ENCODE peak calls at places on chromosomes 3 and 15, in eight cellular contexts. H, X, Z, W, O, P, T and I are unnamed samples.

GRCh38 chr3:48543271-48543866 is 13.2 kb downstream of the PFKFB4 start:
- DNase-seq in W (no peak), P (no peak), T (no peak), X (no peak), H (no peak), O (no peak), Z (no peak), I (peak)

GRCh38 chr15:97991972-97992541 is 31.6 kb downstream of the ARRDC4 start:
- DNase-seq in T (no peak), Z (no peak), H (no peak), O (no peak), X (no peak), P (no peak), W (no peak), I (no peak)

GRCh38 chr3:60013241-60013640 is 963.4 kb upstream of the CFAP20DC start:
- DNase-seq in X (no peak), P (peak), H (no peak), T (no peak), W (no peak), O (no peak), Z (no peak), I (no peak)

GRCh38 chr3:194282436-194283122 is 68.5 kb downstream of the CPN2 start:
- DNase-seq in X (no peak), P (no peak), Z (no peak), O (peak), T (no peak), H (no peak), W (no peak), I (no peak)

GRCh38 chr3:150426292-150426691 is 18.2 kb downstream of the TSC22D2 start:
- DNase-seq in O (no peak), X (no peak), W (no peak), Z (no peak), H (no peak), P (no peak), T (no peak), I (no peak)

GRCh38 chr15:58229297-58229768 is 91.2 kb downstream of the AQP9 start:
- DNase-seq in W (peak), H (no peak), T (peak), Z (no peak), O (no peak), P (peak), X (no peak), I (no peak)

GRCh38 chr3:173663664-173664063 is 266.1 kb downstream of the NLGN1 start:
- DNase-seq in H (no peak), X (no peak), W (no peak), P (peak), O (no peak), Z (no peak), T (no peak), I (no peak)

GRCh38 chr3:98779936-98780335 is 16.8 kb downstream of the ST3GAL6 start:
- DNase-seq in Z (no peak), O (no peak), H (no peak), T (no peak), W (no peak), P (peak), X (no peak), I (no peak)

GRCh38 chr3:152258448-152259302 is 10.1 kb upstream of the MBNL1 start:
- DNase-seq in W (no peak), P (peak), X (peak), Z (peak), O (no peak), T (no peak), H (no peak), I (no peak)

GRCh38 chr15:66484539-66485112 is 12.9 kb downstream of the SNAPC5 start:
- DNase-seq in T (no peak), H (no peak), O (no peak), X (no peak), P (no peak), Z (no peak), W (no peak), I (no peak)

GRCh38 chr3:22377421-22377820 is 626.4 kb upstream of the ZNF385D start:
- DNase-seq in O (no peak), W (no peak), Z (no peak), T (no peak), H (no peak), X (no peak), P (peak), I (no peak)

GRCh38 chr3:4587061-4587837 is 94.1 kb downstream of the ITPR1 start:
- DNase-seq in Z (no peak), W (no peak), P (no peak), H (no peak), X (no peak), O (no peak), T (no peak), I (no peak)

GRCh38 chr15:67397139-67397538 is 123.8 kb upstream of the C15orf61 start:
- DNase-seq in X (no peak), T (no peak), Z (no peak), W (no peak), O (no peak), P (no peak), H (no peak), I (no peak)

GRCh38 chr15:43515731-43516130 is 1.7 kb upstream of the MAP1A start:
- DNase-seq in Z (no peak), X (no peak), O (no peak), T (no peak), W (no peak), P (no peak), H (no peak), I (no peak)

GRCh38 chr15:75554717-75555116 is 24.4 kb downstream of the PTPN9 start:
- DNase-seq in X (no peak), H (no peak), W (no peak), Z (no peak), O (no peak), P (peak), T (no peak), I (no peak)

GRCh38 chr3:66302288-66302687 is 81.5 kb downstream of the SLC25A26 start:
- DNase-seq in P (no peak), H (no peak), W (no peak), X (no peak), Z (no peak), O (no peak), T (no peak), I (no peak)

GRCh38 chr15:36050899-36051298 is 504.9 kb upstream of the DPH6 start:
- DNase-seq in H (no peak), Z (no peak), W (peak), T (peak), P (no peak), O (no peak), X (no peak), I (no peak)

GRCh38 chr3:117589454-117589853 is 879.9 kb downstream of the TUSC7 start:
- DNase-seq in W (peak), H (peak), O (no peak), Z (no peak), P (peak), X (no peak), T (no peak), I (no peak)

GRCh38 chr3:101896103-101896757 is 46.9 kb downstream of the NFKBIZ start:
- DNase-seq in P (no peak), Z (no peak), O (no peak), X (no peak), T (no peak), W (no peak), H (no peak), I (no peak)

GRCh38 chr15:57697588-57697987 is 8.9 kb upstream of the POLR2M start:
- DNase-seq in X (no peak), Z (no peak), P (peak), H (no peak), W (no peak), T (no peak), O (no peak), I (no peak)

GRCh38 chr3:191721390-191721801 is 260.4 kb downstream of the PYDC2 start:
- DNase-seq in O (no peak), Z (no peak), P (peak), W (no peak), T (no peak), H (no peak), X (no peak), I (no peak)

GRCh38 chr3:29026959-29027358 is 253.9 kb upstream of the RBMS3 start:
- DNase-seq in Z (no peak), H (no peak), X (no peak), W (no peak), P (peak), O (no peak), T (no peak), I (no peak)

GRCh38 chr3:161221881-161222600 is 930 bp downstream of the NMD3 start:
- DNase-seq in W (no peak), P (peak), O (no peak), T (no peak), Z (no peak), X (no peak), H (peak), I (no peak)

GRCh38 chr3:37262816-37263393 is 88.5 kb upstream of the LRRFIP2 start:
- DNase-seq in T (no peak), O (no peak), Z (no peak), H (no peak), P (peak), X (no peak), W (no peak), I (no peak)

GRCh38 chr15:66595937-66596545 is 30.2 kb upstream of the LCTL start:
- DNase-seq in X (no peak), W (no peak), Z (no peak), H (peak), T (no peak), O (no peak), P (peak), I (no peak)

GRCh38 chr15:82641129-82641798 is 5.9 kb downstream of the CPEB1 start:
- DNase-seq in T (no peak), H (peak), W (no peak), X (no peak), P (no peak), Z (no peak), O (no peak), I (no peak)

GRCh38 chr15:67508367-67508766 is 12.6 kb upstream of the C15orf61 start:
- DNase-seq in H (no peak), O (no peak), W (no peak), P (no peak), Z (no peak), T (no peak), X (no peak), I (no peak)

GRCh38 chr15:85457392-85457968 is 77.1 kb downstream of the AKAP13 start:
- DNase-seq in T (no peak), X (no peak), Z (no peak), O (no peak), P (no peak), H (no peak), W (no peak), I (no peak)

GRCh38 chr3:13018039-13018431 is 55.2 kb downstream of the IQSEC1 start:
- DNase-seq in Z (no peak), P (no peak), H (no peak), T (peak), W (peak), O (peak), X (no peak), I (no peak)

GRCh38 chr3:51384145-51384729 is 854 bp upstream of the MANF start:
- DNase-seq in X (peak), Z (no peak), H (no peak), W (no peak), T (peak), P (peak), O (no peak), I (no peak)

GRCh38 chr3:126846316-126846715 is 136.6 kb upstream of the PLXNA1 start:
- DNase-seq in T (no peak), Z (no peak), O (no peak), X (no peak), W (no peak), H (no peak), P (peak), I (no peak)

GRCh38 chr15:63339006-63339766 is 42.5 kb downstream of the CA12 start:
- DNase-seq in T (no peak), O (no peak), W (no peak), P (peak), X (no peak), Z (no peak), H (no peak), I (no peak)

GRCh38 chr15:78407889-78408640 is 30.0 kb upstream of the IREB2 start:
- DNase-seq in W (no peak), P (no peak), H (no peak), O (no peak), X (no peak), Z (no peak), T (no peak), I (no peak)

GRCh38 chr15:39743611-39744010 is 39.0 kb downstream of the FSIP1 start:
- DNase-seq in P (peak), O (no peak), X (no peak), W (no peak), T (no peak), Z (no peak), H (no peak), I (no peak)

GRCh38 chr3:78004578-78004977 is 964.7 kb downstream of the ROBO2 start:
- DNase-seq in X (no peak), P (no peak), O (no peak), T (no peak), Z (no peak), H (no peak), W (no peak), I (no peak)

GRCh38 chr15:88193415-88193814 is 63.1 kb downstream of the NTRK3 start:
- DNase-seq in Z (no peak), T (peak), W (peak), H (no peak), P (no peak), X (no peak), O (no peak), I (no peak)